ENCODE peak calls at places on chromosome 21, in five cellular contexts. O, W, P, N and I are unnamed samples.

GRCh38 chr21:39911792-39912191 is 44.6 kb downstream of the PCP4 start:
- DNase-seq in N (no peak), O (no peak), P (peak; percentile 55), W (no peak), I (no peak)

GRCh38 chr21:28971171-28971570 is 21.5 kb downstream of the LTN1 start:
- DNase-seq in P (no peak), O (peak; percentile 19), W (no peak), N (no peak), I (no peak)

GRCh38 chr21:36610201-36610600 is 88.7 kb upstream of the SIM2 start:
- DNase-seq in N (no peak), O (no peak), P (no peak), W (no peak), I (no peak)

GRCh38 chr21:45990049-45990711 is 8.6 kb downstream of the COL6A1 start:
- DNase-seq in O (no peak), P (no peak), W (peak; percentile 6), N (no peak), I (no peak)

GRCh38 chr21:44601596-44602473 is 1.4 kb downstream of the KRTAP10-7 start:
- DNase-seq in P (no peak), O (no peak), N (no peak), W (no peak), I (no peak)

GRCh38 chr21:42664614-42665013 is 11.2 kb downstream of the PDE9A start:
- DNase-seq in W (no peak), O (no peak), P (no peak), N (no peak), I (no peak)

GRCh38 chr21:44846485-44847260 is 26.8 kb downstream of the PTTG1IP start:
- DNase-seq in W (peak; percentile 57), N (peak; percentile 64), P (peak; percentile 3), O (peak; percentile 55), I (no peak)

GRCh38 chr21:33314096-33314495 is 10.7 kb upstream of the IFNAR1 start:
- DNase-seq in P (no peak), O (peak; percentile 80), W (peak; percentile 55), N (no peak), I (no peak)

GRCh38 chr21:16534408-16535099 is 804.8 kb downstream of the USP25 start:
- DNase-seq in N (no peak), P (peak; percentile 79), O (peak; percentile 83), W (peak; percentile 9), I (no peak)

GRCh38 chr21:27831821-27832569 is 865.1 kb upstream of the ADAMTS5 start:
- DNase-seq in N (no peak), O (no peak), W (no peak), P (no peak), I (no peak)

GRCh38 chr21:33205476-33205875 is 24.3 kb upstream of the IFNAR2 start:
- DNase-seq in P (no peak), N (peak; percentile 38), O (no peak), W (no peak), I (peak; percentile 74)

GRCh38 chr21:37381883-37382585 is 15.5 kb downstream of the DYRK1A start:
- DNase-seq in P (no peak), W (no peak), N (no peak), O (no peak), I (no peak)

GRCh38 chr21:26461500-26461899 is 111.6 kb downstream of the CYYR1 start:
- DNase-seq in W (no peak), O (no peak), P (no peak), N (no peak), I (no peak)

GRCh38 chr21:42228709-42229220 is 9.8 kb downstream of the ABCG1 start:
- DNase-seq in N (no peak), W (no peak), O (no peak), P (no peak), I (no peak)

GRCh38 chr21:25350056-25350455 is 257.2 kb downstream of the MRPL39 start:
- DNase-seq in N (peak; percentile 2), O (peak; percentile 54), W (peak; percentile 15), P (no peak), I (no peak)

GRCh38 chr21:32728455-32729237 is 833 bp upstream of the SYNJ1 start:
- DNase-seq in N (no peak), O (no peak), P (peak; percentile 33), W (no peak), I (no peak)

GRCh38 chr21:45167796-45168222 is 93.4 kb downstream of the ADARB1 start:
- DNase-seq in N (no peak), P (no peak), W (no peak), O (peak; percentile 42), I (no peak)

GRCh38 chr21:35010450-35010849 is 38.7 kb downstream of the RUNX1 start:
- DNase-seq in O (no peak), W (no peak), N (no peak), P (no peak), I (no peak)

GRCh38 chr21:45379901-45380330 is 25.0 kb upstream of the COL18A1 start:
- DNase-seq in N (no peak), O (no peak), P (no peak), W (no peak), I (no peak)

GRCh38 chr21:18117116-18117515 is 127.5 kb upstream of the CHODL start:
- DNase-seq in N (no peak), P (no peak), W (no peak), O (no peak), I (no peak)

GRCh38 chr21:29258626-29259335 is 39.9 kb upstream of the BACH1 start:
- DNase-seq in N (no peak), W (peak; percentile 65), P (no peak), O (peak; percentile 71), I (no peak)

GRCh38 chr21:43034826-43035225 is 40.8 kb downstream of the CBS start:
- DNase-seq in O (no peak), P (no peak), W (no peak), N (no peak), I (no peak)

GRCh38 chr21:35222541-35222941 is 173.4 kb upstream of the RUNX1 start:
- DNase-seq in N (peak; percentile 17), W (no peak), P (no peak), O (no peak), I (peak; percentile 36)